ENCODE peak calls at places on chromosome 4, in seven cellular contexts. Q is COR-L47; F is activated T-helper 1 cell treated with Interleukin-2 at 50 U/mL for 16 hours; P is germinal center; W is stimulated activated CD4-positive, alpha-beta T cell treated with anti-CD3 and anti-CD28 coated beads, Interleukin-1b, Interleukin-23, amount 100 ng/mL, for 24 hours; Z is NCI-H1092 treated with DMSO at 0.1 percent for 48 hours; O is left colon. A is an unnamed sample.

GRCh38 chr4:2954358-2955185 is 8.6 kb downstream of the NOP14 start:
- DNase-seq in Q (no peak), F (no peak), P (peak), W (peak), Z (no peak), O (no peak), A (peak)

GRCh38 chr4:27350161-27350560 is 489.5 kb downstream of the STIM2 start:
- DNase-seq in Q (no peak), F (no peak), P (no peak), W (no peak), Z (no peak), O (no peak), A (no peak)

GRCh38 chr4:1251773-1252066 is 2.8 kb upstream of the CTBP1 start:
- DNase-seq in Q (no peak), F (no peak), P (no peak), W (no peak), Z (no peak), O (no peak), A (no peak)

GRCh38 chr4:183100298-183100599 is 1.2 kb downstream of the WWC2 start:
- DNase-seq in Q (no peak), F (no peak), P (no peak), W (no peak), Z (no peak), O (no peak), A (no peak)

GRCh38 chr4:6435010-6435409 is 37.4 kb downstream of the PPP2R2C start:
- DNase-seq in Q (no peak), F (no peak), P (no peak), W (no peak), Z (no peak), O (no peak), A (no peak)

GRCh38 chr4:126028871-126029270 is 714.1 kb downstream of the FAT4 start:
- DNase-seq in Q (no peak), F (no peak), P (no peak), W (no peak), Z (no peak), O (no peak), A (no peak)

GRCh38 chr4:159906051-159906450 is 803.2 kb downstream of the RAPGEF2 start:
- DNase-seq in Q (no peak), F (no peak), P (no peak), W (no peak), Z (no peak), O (no peak), A (no peak)

GRCh38 chr4:180937083-180937482 is 1306.1 kb upstream of the TENM3 start:
- DNase-seq in Q (no peak), F (no peak), P (no peak), W (no peak), Z (no peak), O (no peak), A (no peak)

GRCh38 chr4:66123195-66123594 is 452.9 kb upstream of the EPHA5 start:
- DNase-seq in Q (no peak), F (no peak), P (no peak), W (no peak), Z (no peak), O (no peak), A (no peak)

GRCh38 chr4:17400696-17401095 is 111.2 kb downstream of the QDPR start:
- DNase-seq in Q (no peak), F (no peak), P (no peak), W (no peak), Z (no peak), O (no peak), A (no peak)

GRCh38 chr4:96913437-96914075 is 1073.7 kb downstream of the PDHA2 start:
- DNase-seq in Q (no peak), F (no peak), P (no peak), W (no peak), Z (no peak), O (no peak), A (no peak)

GRCh38 chr4:181987392-181987791 is 255.8 kb upstream of the TENM3 start:
- DNase-seq in Q (no peak), F (no peak), P (no peak), W (no peak), Z (no peak), O (no peak), A (no peak)

GRCh38 chr4:56674984-56675383 is 6.1 kb downstream of the HOPX start:
- DNase-seq in Q (no peak), F (no peak), P (no peak), W (no peak), Z (no peak), O (no peak), A (no peak)

GRCh38 chr4:40321671-40322131 is 13.4 kb upstream of the CHRNA9 start:
- DNase-seq in Q (no peak), F (no peak), P (no peak), W (no peak), Z (peak), O (no peak), A (no peak)

GRCh38 chr4:24932831-24933230 is 20.0 kb upstream of the CCDC149 start:
- DNase-seq in Q (no peak), F (no peak), P (no peak), W (no peak), Z (no peak), O (no peak), A (no peak)

GRCh38 chr4:19694829-19695228 is 556.9 kb upstream of the SLIT2 start:
- DNase-seq in Q (no peak), F (no peak), P (no peak), W (no peak), Z (no peak), O (no peak), A (no peak)

GRCh38 chr4:754221-755120 is 48.8 kb downstream of the PCGF3 start:
- DNase-seq in Q (no peak), F (no peak), P (no peak), W (no peak), Z (no peak), O (no peak), A (no peak)

GRCh38 chr4:28479666-28480065 is 1619.0 kb downstream of the STIM2 start:
- DNase-seq in Q (no peak), F (no peak), P (no peak), W (no peak), Z (no peak), O (no peak), A (no peak)

GRCh38 chr4:79682161-79682560 is 274.1 kb upstream of the GK2 start:
- DNase-seq in Q (no peak), F (no peak), P (no peak), W (no peak), Z (no peak), O (no peak), A (no peak)

GRCh38 chr4:184968784-184969201 is 49.5 kb upstream of the HELT start:
- DNase-seq in Q (no peak), F (no peak), P (no peak), W (no peak), Z (no peak), O (peak), A (peak)

GRCh38 chr4:137070614-137071013 is 461.7 kb downstream of the PCDH18 start:
- DNase-seq in Q (no peak), F (no peak), P (no peak), W (no peak), Z (no peak), O (no peak), A (no peak)